ENCODE peak calls at places on chromosomes 3 and 15, in six cellular contexts. A is cardiac muscle cell, H is ascending aorta, Q is spleen, R is ovary, X is tibial nerve. Y is an unnamed sample. For H3K27me3, the result is how much of the 10 kb centered on the place peaks cover.

GRCh38 chr3:31880020-31880419 is 101.0 kb downstream of the OSBPL10 start:
- DNase-seq in H (no peak), Q (no peak), R (no peak), A (peak), X (peak), Y (no peak)

GRCh38 chr15:39851505-39852082 is 68.5 kb downstream of the GPR176 start:
- DNase-seq in R (no peak), Q (no peak), H (no peak), A (peak), X (no peak), Y (no peak)

GRCh38 chr3:124882749-124883148 is 4.4 kb downstream of the ITGB5 start:
- DNase-seq in A (no peak), H (no peak), Q (no peak), R (no peak), X (no peak), Y (no peak)

GRCh38 chr15:58398053-58398452 is 33.7 kb upstream of the LIPC start:
- DNase-seq in X (no peak), H (no peak), A (no peak), Q (no peak), R (no peak), Y (no peak)

GRCh38 chr3:111747490-111747889 is 111.6 kb upstream of the PHLDB2 start:
- DNase-seq in H (no peak), A (no peak), X (no peak), R (no peak), Q (no peak), Y (no peak)

GRCh38 chr3:64815195-64815627 is 127.4 kb upstream of the ADAMTS9 start:
- DNase-seq in Q (no peak), H (no peak), X (no peak), R (no peak), A (peak), Y (no peak)

GRCh38 chr3:53696401-53697172 is 149.6 kb downstream of the CHDH start:
- DNase-seq in Q (no peak), X (no peak), H (no peak), R (no peak), A (peak), Y (no peak)

GRCh38 chr15:32979710-32980109 is 214.8 kb downstream of the FMN1 start:
- DNase-seq in A (no peak), X (no peak), R (no peak), H (no peak), Q (no peak), Y (no peak)

GRCh38 chr3:159971311-159971710 is 17.3 kb upstream of the IL12A start:
- DNase-seq in X (no peak), Q (no peak), R (no peak), A (no peak), H (no peak), Y (no peak)

GRCh38 chr3:99875573-99875924 is 57.9 kb downstream of the CMSS1 start:
- DNase-seq in R (no peak), X (no peak), A (peak), Q (no peak), H (no peak), Y (no peak)

GRCh38 chr15:58864602-58865419 is 68.7 kb downstream of the SLTM start:
- DNase-seq in A (peak), X (no peak), Q (peak), H (no peak), R (peak), Y (peak)

GRCh38 chr3:10672422-10672821 is 143.6 kb upstream of the SLC6A11 start:
- DNase-seq in X (no peak), A (no peak), R (no peak), H (no peak), Q (no peak), Y (no peak)

GRCh38 chr3:113695818-113696645 is at the start of gene USF3:
- DNase-seq in H (no peak), R (peak), X (peak), A (peak), Q (peak), Y (peak)

GRCh38 chr15:89766357-89767311 is 9.5 kb upstream of the MESP2 start:
- DNase-seq in A (no peak), Q (no peak), R (no peak), H (no peak), X (no peak), Y (peak)

GRCh38 chr15:85120351-85121113 is 138.9 kb downstream of the PDE8A start:
- DNase-seq in H (no peak), X (no peak), A (no peak), Q (no peak), R (no peak), Y (no peak)

GRCh38 chr15:70494861-70495571 is 268.3 kb downstream of the UACA start:
- DNase-seq in H (no peak), Q (peak), X (no peak), R (no peak), A (peak), Y (no peak)

GRCh38 chr15:81820236-81820635 is 225.6 kb downstream of the MEX3B start:
- DNase-seq in H (no peak), A (peak), R (no peak), Q (no peak), X (no peak), Y (no peak)

GRCh38 chr3:14150491-14151230 is 25.8 kb downstream of the TMEM43 start:
- DNase-seq in Q (no peak), H (no peak), R (no peak), A (no peak), X (no peak), Y (no peak)

GRCh38 chr3:14152963-14153355 is 25.4 kb downstream of the XPC start:
- DNase-seq in Q (no peak), A (no peak), H (no peak), X (no peak), R (no peak), Y (no peak)

GRCh38 chr3:14151471-14152083 is 26.7 kb downstream of the TMEM43 start:
- DNase-seq in R (no peak), Q (no peak), A (no peak), H (no peak), X (no peak), Y (no peak)

GRCh38 chr3:14153663-14154062 is 24.7 kb downstream of the XPC start:
- DNase-seq in X (no peak), H (no peak), A (no peak), R (no peak), Q (no peak), Y (no peak)

GRCh38 chr3:14152233-14152962 is 26.0 kb downstream of the XPC start:
- DNase-seq in X (no peak), A (peak), R (no peak), Q (no peak), H (no peak), Y (no peak)
- TF ChIP-seq CTCF in X (no peak), A (peak), R (no peak), Q (no peak), H (no peak), Y (no peak)

GRCh38 chr15:29437888-29438713 is 168.5 kb upstream of the NSMCE3 start:
- DNase-seq in R (no peak), H (no peak), Q (no peak), A (no peak), X (no peak), Y (no peak)
- H3K27me3 ChIP-seq in R (under half), H (under half), Q (under half), A (under half), X (under half), Y (under half)

GRCh38 chr3:127857270-127857801 is 35.0 kb upstream of the MGLL start:
- DNase-seq in Q (no peak), X (no peak), R (no peak), A (peak), H (no peak), Y (no peak)
- TF ChIP-seq CTCF in Q (no peak), X (no peak), R (no peak), A (no peak), H (no peak), Y (no peak)

GRCh38 chr3:147404800-147405551 is 1.4 kb downstream of the ZIC4 start:
- DNase-seq in R (no peak), H (no peak), Q (no peak), X (no peak), A (no peak), Y (no peak)
- H3K27me3 ChIP-seq in R (under half), H (under half), Q (half or more), X (under half), A (half or more), Y (half or more)

GRCh38 chr15:48914717-48915116 is 36.8 kb downstream of the EID1 start:
- DNase-seq in A (no peak), R (no peak), Q (no peak), H (no peak), X (no peak), Y (no peak)
- TF ChIP-seq CTCF in A (no peak), R (no peak), Q (no peak), H (no peak), X (no peak), Y (no peak)

DNA sequence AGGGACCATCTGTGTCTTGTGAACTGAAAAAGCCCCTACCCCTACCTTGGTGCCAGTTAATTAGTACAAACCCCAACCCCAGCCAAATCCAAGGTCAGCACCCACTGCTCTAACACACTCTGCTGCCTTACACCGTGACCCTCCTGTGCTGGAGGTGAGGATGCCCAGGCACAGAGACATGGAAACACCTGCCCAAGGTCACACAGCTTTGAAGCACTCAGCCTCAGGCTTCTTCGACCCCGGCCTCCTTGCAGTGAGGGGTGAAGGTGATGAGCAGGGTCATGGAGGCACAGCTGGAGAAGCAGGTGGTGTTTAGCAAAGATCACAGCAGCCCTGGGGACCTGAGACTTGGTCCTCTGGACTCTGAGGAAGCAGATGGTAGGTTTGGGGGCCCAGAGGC is 39.0 kb upstream of the SLC6A6 start:
- DNase-seq in X (no peak), Q (no peak), R (no peak), A (no peak), H (no peak), Y (peak)
- H3K27me3 ChIP-seq in X (under half), Q (under half), R (under half), A (under half), H (under half), Y (under half)

DNA sequence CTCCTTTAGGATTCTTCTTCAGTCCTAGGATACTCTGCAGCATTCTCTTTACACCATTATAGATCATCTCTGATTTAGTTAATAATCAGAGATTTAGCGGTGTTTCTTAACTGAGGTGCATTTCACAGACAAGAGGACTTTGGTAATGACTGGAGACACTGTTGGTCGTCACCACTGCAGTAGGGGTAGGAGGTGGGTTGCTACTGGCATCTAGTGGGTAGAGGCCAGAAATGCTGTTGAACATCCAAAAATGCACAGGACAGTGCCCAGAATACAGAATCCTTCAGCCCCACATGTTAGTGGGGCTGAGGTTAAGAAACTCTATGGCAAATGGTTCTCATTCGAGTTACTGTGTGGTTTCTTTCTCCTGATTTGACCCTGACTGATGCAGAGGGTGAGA is 80.4 kb upstream of the LMCD1 start:
- DNase-seq in A (no peak), R (no peak), Q (no peak), H (no peak), X (no peak), Y (no peak)
- TF ChIP-seq CTCF in A (peak), R (no peak), Q (no peak), H (no peak), X (no peak), Y (no peak)

GRCh38 chr3:50676031-50676705 is 1.4 kb downstream of the DOCK3 start:
- DNase-seq in H (no peak), A (no peak), R (no peak), Q (no peak), X (no peak), Y (no peak)
- H3K27me3 ChIP-seq in H (under half), A (half or more), R (under half), Q (half or more), X (under half), Y (half or more)